ENCODE peak calls at places on chromosome 9, in six cellular contexts. A, L, B, J, H and R are unnamed samples.
A peak's percentile ranks its signal among the peaks of the same experiment; 100 is the strongest.

GRCh38 chr9:36928210-36928609 is 105.9 kb downstream of the PAX5 start:
- DNase-seq in H (no peak), L (peak; percentile 49), A (no peak), B (no peak), J (no peak), R (no peak)

GRCh38 chr9:99873531-99873930 is 32.9 kb upstream of the STX17 start:
- DNase-seq in J (no peak), B (no peak), A (no peak), L (no peak), H (no peak), R (no peak)

GRCh38 chr9:93166699-93167098 is 17.2 kb upstream of the WNK2 start:
- DNase-seq in H (no peak), B (no peak), L (no peak), J (no peak), A (no peak), R (no peak)

GRCh38 chr9:77846957-77847574 is 184.5 kb downstream of the GNAQ start:
- DNase-seq in A (peak; percentile 83), H (no peak), B (no peak), L (no peak), J (no peak), R (no peak)

GRCh38 chr9:84937086-84937670 is 267.6 kb downstream of the NTRK2 start:
- DNase-seq in A (no peak), H (no peak), B (no peak), J (no peak), L (no peak), R (no peak)

GRCh38 chr9:128091144-128091543 is 23.1 kb downstream of the SLC25A25 start:
- DNase-seq in H (no peak), B (peak; percentile 84), A (peak; percentile 94), J (no peak), L (peak; percentile 74), R (no peak)

GRCh38 chr9:113682297-113682771 is 193.8 kb upstream of the ZNF618 start:
- DNase-seq in B (peak; percentile 70), L (peak; percentile 54), A (peak; percentile 88), H (peak; percentile 11), J (no peak), R (peak; percentile 30)

GRCh38 chr9:98536542-98537173 is 172.1 kb downstream of the GABBR2 start:
- DNase-seq in B (no peak), A (no peak), H (no peak), J (no peak), L (peak; percentile 48), R (no peak)

GRCh38 chr9:108094676-108094993 is 605.1 kb upstream of the KLF4 start:
- DNase-seq in B (no peak), J (no peak), L (no peak), H (no peak), A (no peak), R (no peak)

GRCh38 chr9:135330685-135331590 is 148.6 kb upstream of the PPP1R26 start:
- DNase-seq in H (no peak), B (no peak), L (no peak), J (no peak), A (no peak), R (no peak)